ENCODE peak calls at places on chromosomes 3 and 15, in six cellular contexts. W is suprapubic skin, D is GM12892, E is stomach, S is GM12878, C is breast epithelium. A is an unnamed sample.

GRCh38 chr15:37121492-37121891 is 21.1 kb upstream of the MEIS2 start:
- DNase-seq in W (no peak), D (no peak), E (no peak), S (no peak), C (no peak), A (no peak)

GRCh38 chr3:126490619-126491018 is 14.9 kb upstream of the ZXDC start:
- DNase-seq in W (no peak), D (no peak), E (no peak), S (no peak), C (no peak), A (no peak)

GRCh38 chr3:43641306-43642114 is 19.7 kb upstream of the ANO10 start:
- DNase-seq in W (no peak), D (no peak), E (no peak), S (no peak), C (no peak), A (no peak)

GRCh38 chr15:88701561-88702095 is 62.8 kb downstream of the ISG20 start:
- DNase-seq in W (no peak), D (peak), E (no peak), S (no peak), C (no peak), A (peak)

GRCh38 chr3:58099850-58100249 is 91.6 kb downstream of the FLNB start:
- DNase-seq in W (no peak), D (no peak), E (no peak), S (no peak), C (no peak), A (no peak)

GRCh38 chr3:185066251-185066650 is 86.6 kb downstream of the C3orf70 start:
- DNase-seq in W (no peak), D (no peak), E (no peak), S (no peak), C (no peak), A (no peak)

GRCh38 chr15:25684521-25685215 is 178.5 kb downstream of the ATP10A start:
- DNase-seq in W (no peak), D (no peak), E (no peak), S (no peak), C (no peak), A (no peak)

GRCh38 chr3:64438837-64439236 is 213.6 kb upstream of the PRICKLE2 start:
- DNase-seq in W (no peak), D (no peak), E (no peak), S (no peak), C (no peak), A (no peak)

GRCh38 chr3:36455406-36455805 is 75.1 kb downstream of the STAC start:
- DNase-seq in W (no peak), D (no peak), E (no peak), S (no peak), C (no peak), A (no peak)

GRCh38 chr3:125137432-125138033 is 75.0 kb downstream of the SLC12A8 start:
- DNase-seq in W (no peak), D (no peak), E (no peak), S (no peak), C (no peak), A (no peak)

GRCh38 chr3:122948398-122948797 is 79.2 kb downstream of the SEMA5B start:
- DNase-seq in W (no peak), D (no peak), E (no peak), S (no peak), C (no peak), A (no peak)

GRCh38 chr15:62844564-62845235 is 197.8 kb upstream of the TPM1 start:
- DNase-seq in W (no peak), D (no peak), E (no peak), S (no peak), C (no peak), A (no peak)

GRCh38 chr15:52797625-52798501 is 7.7 kb upstream of the ONECUT1 start:
- DNase-seq in W (peak), D (no peak), E (no peak), S (no peak), C (no peak), A (no peak)

GRCh38 chr3:171234298-171235020 is 207.9 kb upstream of the SLC2A2 start:
- DNase-seq in W (no peak), D (no peak), E (no peak), S (no peak), C (no peak), A (no peak)

GRCh38 chr15:38864122-38864521 is 299.5 kb upstream of the RASGRP1 start:
- DNase-seq in W (no peak), D (no peak), E (no peak), S (no peak), C (no peak), A (no peak)

GRCh38 chr3:136250862-136251460 is 821 bp downstream of the PCCB start:
- DNase-seq in W (peak), D (no peak), E (peak), S (peak), C (peak), A (peak)

GRCh38 chr15:69854521-69855171 is 243.1 kb downstream of the TLE3 start:
- DNase-seq in W (no peak), D (no peak), E (no peak), S (no peak), C (no peak), A (no peak)

GRCh38 chr3:48739955-48740823 is 23.2 kb upstream of the IP6K2 start:
- DNase-seq in W (peak), D (peak), E (peak), S (no peak), C (peak), A (peak)

GRCh38 chr15:38202356-38202755 is 50.3 kb upstream of the SPRED1 start:
- DNase-seq in W (no peak), D (no peak), E (no peak), S (no peak), C (no peak), A (no peak)

GRCh38 chr3:122081543-122081942 is 26.4 kb downstream of the CD86 start:
- DNase-seq in W (no peak), D (no peak), E (no peak), S (no peak), C (no peak), A (no peak)

GRCh38 chr3:126540342-126540849 is 16.4 kb downstream of the CHST13 start:
- DNase-seq in W (peak), D (no peak), E (no peak), S (no peak), C (no peak), A (no peak)

GRCh38 chr3:171328419-171329082 is 131.7 kb downstream of the TNIK start:
- DNase-seq in W (no peak), D (no peak), E (peak), S (no peak), C (peak), A (no peak)

GRCh38 chr3:126517986-126518778 is 609 bp upstream of the UROC1 start:
- DNase-seq in W (no peak), D (no peak), E (no peak), S (no peak), C (no peak), A (no peak)

GRCh38 chr3:64242435-64242834 is 17.2 kb upstream of the PRICKLE2 start:
- DNase-seq in W (no peak), D (no peak), E (peak), S (no peak), C (no peak), A (no peak)

GRCh38 chr3:161358488-161358887 is 12.8 kb downstream of the SPTSSB start:
- DNase-seq in W (no peak), D (no peak), E (no peak), S (no peak), C (no peak), A (no peak)

GRCh38 chr15:63481105-63481810 is 23.1 kb upstream of the USP3 start:
- DNase-seq in W (no peak), D (no peak), E (no peak), S (peak), C (no peak), A (no peak)

GRCh38 chr3:78734048-78734637 is 1033.7 kb downstream of the ROBO1 start:
- DNase-seq in W (no peak), D (no peak), E (no peak), S (no peak), C (no peak), A (no peak)

GRCh38 chr15:30905821-30906220 is 2.1 kb downstream of the FAN1 start:
- DNase-seq in W (no peak), D (no peak), E (no peak), S (no peak), C (no peak), A (no peak)

GRCh38 chr15:68158046-68158628 is 47.0 kb downstream of the CALML4 start:
- DNase-seq in W (no peak), D (no peak), E (no peak), S (no peak), C (no peak), A (no peak)

GRCh38 chr3:171825222-171825828 is 15.0 kb upstream of the PLD1 start:
- DNase-seq in W (no peak), D (no peak), E (no peak), S (no peak), C (no peak), A (no peak)

GRCh38 chr15:37360724-37361123 is 260.4 kb upstream of the MEIS2 start:
- DNase-seq in W (no peak), D (no peak), E (no peak), S (no peak), C (no peak), A (no peak)

GRCh38 chr3:4834403-4834866 is 144.8 kb upstream of the BHLHE40 start:
- DNase-seq in W (no peak), D (no peak), E (peak), S (no peak), C (no peak), A (no peak)

GRCh38 chr3:146640955-146641867 is 36.1 kb upstream of the PLSCR5 start:
- DNase-seq in W (no peak), D (no peak), E (no peak), S (no peak), C (no peak), A (no peak)

GRCh38 chr3:169744332-169745054 is 20.4 kb downstream of the TERC start:
- DNase-seq in W (no peak), D (no peak), E (no peak), S (no peak), C (no peak), A (no peak)

GRCh38 chr3:103218793-103219192 is 784.0 kb downstream of the ZPLD1 start:
- DNase-seq in W (no peak), D (no peak), E (no peak), S (no peak), C (no peak), A (no peak)

GRCh38 chr3:126314305-126315082 is 42.7 kb downstream of the KLF15 start:
- DNase-seq in W (no peak), D (no peak), E (no peak), S (no peak), C (no peak), A (no peak)

GRCh38 chr3:126442099-126442848 is 33.4 kb downstream of the ZXDC start:
- DNase-seq in W (no peak), D (no peak), E (peak), S (no peak), C (no peak), A (no peak)

GRCh38 chr3:144324061-144324460 is 352.4 kb downstream of the DIPK2A start:
- DNase-seq in W (no peak), D (no peak), E (peak), S (no peak), C (no peak), A (no peak)

GRCh38 chr3:11705049-11705448 is 61.3 kb upstream of the VGLL4 start:
- DNase-seq in W (peak), D (no peak), E (no peak), S (no peak), C (no peak), A (no peak)
- TF ChIP-seq POLR2AphosphoS5 in W (no peak), D (no peak), E (no peak), S (no peak), C (no peak), A (no peak)

GRCh38 chr3:154919226-154919625 is 160.9 kb upstream of the MME start:
- DNase-seq in W (no peak), D (no peak), E (no peak), S (no peak), C (no peak), A (no peak)
- TF ChIP-seq POLR2A in W (no peak), D (no peak), E (no peak), S (no peak), C (no peak), A (no peak)

GRCh38 chr15:65384895-65385867 is 7.4 kb upstream of the IGDCC3 start:
- DNase-seq in W (peak), D (peak), E (peak), S (no peak), C (peak), A (peak)
- TF ChIP-seq POLR2AphosphoS5 in W (no peak), D (no peak), E (peak), S (no peak), C (no peak), A (no peak)

GRCh38 chr15:98650871-98651481 is 2.6 kb downstream of the IGF1R start:
- DNase-seq in W (no peak), D (no peak), E (peak), S (no peak), C (peak), A (no peak)
- TF ChIP-seq POLR2A in W (no peak), D (no peak), E (no peak), S (no peak), C (no peak), A (no peak)